ENCODE peak calls at places on chromosomes 7 and 10, in eight cellular contexts. One of them, this sample, is unnamed. For H3K4me1 and H3K9me3, the result is how much of the 10 kb centered on the place peaks cover.

GRCh38 chr10:89217057-89217990 is 10.2 kb upstream of the CH25H start:
- DNase-seq in mammary epithelial cell: peak
- DNase-seq in Karpas-422: peak
- DNase-seq in suprapubic skin: no peak
- DNase-seq in trophoblast cell: peak
- DNase-seq in neural progenitor cell: peak
- DNase-seq in lung: no peak
- DNase-seq in SK-N-SH: peak
- DNase-seq in this sample: peak

GRCh38 chr10:61903991-61904350 is 2.5 kb downstream of the ARID5B start:
- DNase-seq in mammary epithelial cell: no peak
- DNase-seq in Karpas-422: no peak
- DNase-seq in suprapubic skin: no peak
- DNase-seq in lung: no peak
- DNase-seq in neural progenitor cell: no peak
- DNase-seq in SK-N-SH: no peak
- DNase-seq in trophoblast cell: no peak
- DNase-seq in this sample: no peak

GRCh38 chr10:132839061-132839460 is 53.1 kb upstream of the NKX6-2 start:
- DNase-seq in neural progenitor cell: no peak
- DNase-seq in Karpas-422: no peak
- DNase-seq in lung: peak
- DNase-seq in mammary epithelial cell: no peak
- DNase-seq in suprapubic skin: peak
- DNase-seq in SK-N-SH: no peak
- DNase-seq in trophoblast cell: no peak
- DNase-seq in this sample: no peak

GRCh38 chr7:149823191-149823630 is 15.0 kb upstream of the ZNF862 start:
- DNase-seq in neural progenitor cell: no peak
- DNase-seq in trophoblast cell: no peak
- DNase-seq in lung: no peak
- DNase-seq in SK-N-SH: no peak
- DNase-seq in mammary epithelial cell: no peak
- DNase-seq in Karpas-422: no peak
- DNase-seq in suprapubic skin: no peak
- DNase-seq in this sample: no peak

GRCh38 chr10:29482591-29483421 is 152.0 kb downstream of the SVIL start:
- DNase-seq in Karpas-422: no peak
- DNase-seq in SK-N-SH: peak
- DNase-seq in suprapubic skin: no peak
- DNase-seq in neural progenitor cell: peak
- DNase-seq in trophoblast cell: no peak
- DNase-seq in mammary epithelial cell: no peak
- DNase-seq in lung: no peak
- DNase-seq in this sample: peak

GRCh38 chr7:99679400-99680191 is at the start of gene CYP3A5:
- DNase-seq in mammary epithelial cell: no peak
- DNase-seq in SK-N-SH: no peak
- DNase-seq in lung: no peak
- DNase-seq in Karpas-422: no peak
- DNase-seq in neural progenitor cell: no peak
- DNase-seq in suprapubic skin: peak
- DNase-seq in trophoblast cell: no peak
- DNase-seq in this sample: no peak

GRCh38 chr7:149885191-149886017 is 11.6 kb downstream of the ATP6V0E2 start:
- DNase-seq in trophoblast cell: peak
- DNase-seq in lung: no peak
- DNase-seq in Karpas-422: no peak
- DNase-seq in suprapubic skin: no peak
- DNase-seq in neural progenitor cell: peak
- DNase-seq in mammary epithelial cell: no peak
- DNase-seq in SK-N-SH: no peak
- DNase-seq in this sample: no peak

GRCh38 chr7:132654150-132654549 is 77.9 kb upstream of the PLXNA4 start:
- DNase-seq in mammary epithelial cell: no peak
- DNase-seq in trophoblast cell: no peak
- DNase-seq in neural progenitor cell: no peak
- DNase-seq in suprapubic skin: no peak
- DNase-seq in SK-N-SH: no peak
- DNase-seq in lung: no peak
- DNase-seq in Karpas-422: peak
- DNase-seq in this sample: no peak

GRCh38 chr10:63766766-63767505 is 245.7 kb downstream of the REEP3 start:
- DNase-seq in Karpas-422: no peak
- DNase-seq in neural progenitor cell: no peak
- DNase-seq in SK-N-SH: no peak
- DNase-seq in suprapubic skin: no peak
- DNase-seq in lung: no peak
- DNase-seq in mammary epithelial cell: peak
- DNase-seq in trophoblast cell: no peak
- DNase-seq in this sample: no peak

GRCh38 chr10:34916368-34916767 is 101.3 kb upstream of the PARD3 start:
- DNase-seq in mammary epithelial cell: peak
- DNase-seq in lung: no peak
- DNase-seq in trophoblast cell: peak
- DNase-seq in SK-N-SH: no peak
- DNase-seq in neural progenitor cell: no peak
- DNase-seq in suprapubic skin: no peak
- DNase-seq in Karpas-422: no peak
- DNase-seq in this sample: peak

GRCh38 chr7:130667593-130668257 is 823 bp downstream of the COPG2 start:
- DNase-seq in Karpas-422: no peak
- DNase-seq in mammary epithelial cell: no peak
- DNase-seq in suprapubic skin: peak
- DNase-seq in trophoblast cell: no peak
- DNase-seq in neural progenitor cell: no peak
- DNase-seq in SK-N-SH: peak
- DNase-seq in lung: no peak
- DNase-seq in this sample: no peak

GRCh38 chr10:60871215-60871614 is 72.8 kb downstream of the RHOBTB1 start:
- DNase-seq in neural progenitor cell: no peak
- DNase-seq in Karpas-422: no peak
- DNase-seq in SK-N-SH: no peak
- DNase-seq in trophoblast cell: no peak
- DNase-seq in lung: no peak
- DNase-seq in suprapubic skin: no peak
- DNase-seq in mammary epithelial cell: no peak
- DNase-seq in this sample: no peak

GRCh38 chr7:40697653-40698052 is 562.8 kb downstream of the SUGCT start:
- DNase-seq in Karpas-422: no peak
- DNase-seq in neural progenitor cell: no peak
- DNase-seq in SK-N-SH: no peak
- DNase-seq in suprapubic skin: no peak
- DNase-seq in mammary epithelial cell: peak
- DNase-seq in lung: no peak
- DNase-seq in trophoblast cell: no peak
- DNase-seq in this sample: no peak

GRCh38 chr10:132096223-132096622 is 30.5 kb downstream of the JAKMIP3 start:
- DNase-seq in neural progenitor cell: no peak
- DNase-seq in suprapubic skin: no peak
- DNase-seq in lung: no peak
- DNase-seq in Karpas-422: peak
- DNase-seq in SK-N-SH: no peak
- DNase-seq in mammary epithelial cell: peak
- DNase-seq in trophoblast cell: no peak
- DNase-seq in this sample: no peak

GRCh38 chr10:77513783-77514331 is 123.8 kb downstream of the KCNMA1 start:
- DNase-seq in neural progenitor cell: peak
- DNase-seq in lung: no peak
- DNase-seq in suprapubic skin: no peak
- DNase-seq in trophoblast cell: no peak
- DNase-seq in mammary epithelial cell: peak
- DNase-seq in SK-N-SH: peak
- DNase-seq in Karpas-422: no peak
- DNase-seq in this sample: peak

GRCh38 chr10:77512219-77512578 is 125.4 kb downstream of the KCNMA1 start:
- DNase-seq in mammary epithelial cell: no peak
- DNase-seq in SK-N-SH: no peak
- DNase-seq in trophoblast cell: no peak
- DNase-seq in suprapubic skin: no peak
- DNase-seq in neural progenitor cell: no peak
- DNase-seq in Karpas-422: no peak
- DNase-seq in lung: no peak
- DNase-seq in this sample: no peak

GRCh38 chr10:77511498-77512218 is 126.0 kb downstream of the KCNMA1 start:
- DNase-seq in lung: no peak
- DNase-seq in SK-N-SH: no peak
- DNase-seq in mammary epithelial cell: no peak
- DNase-seq in trophoblast cell: no peak
- DNase-seq in neural progenitor cell: peak
- DNase-seq in suprapubic skin: no peak
- DNase-seq in Karpas-422: no peak
- DNase-seq in this sample: no peak

GRCh38 chr10:77510695-77511094 is 126.9 kb downstream of the KCNMA1 start:
- DNase-seq in SK-N-SH: no peak
- DNase-seq in neural progenitor cell: no peak
- DNase-seq in suprapubic skin: no peak
- DNase-seq in mammary epithelial cell: no peak
- DNase-seq in lung: no peak
- DNase-seq in trophoblast cell: no peak
- DNase-seq in Karpas-422: no peak
- DNase-seq in this sample: no peak

DNA sequence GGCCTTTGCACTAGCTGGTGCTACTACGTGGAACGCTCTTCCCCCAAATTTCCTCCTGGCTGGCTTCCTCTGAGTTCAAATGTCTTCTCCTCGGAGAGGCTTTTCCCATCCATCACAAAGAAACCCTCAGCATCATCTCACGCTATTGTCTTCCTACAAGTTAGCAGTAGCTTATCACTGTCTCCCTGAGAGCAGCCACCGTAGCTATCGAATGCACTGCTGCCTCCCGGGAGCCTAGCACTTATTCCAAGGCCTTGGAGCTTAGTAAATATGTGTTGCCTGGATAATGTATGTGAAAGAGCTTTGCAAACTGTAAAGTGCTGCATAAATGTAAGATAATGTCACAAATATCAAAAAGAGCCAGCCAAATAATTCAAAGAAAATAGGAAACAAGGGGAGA is 124.4 kb downstream of the KCNMA1 start:
- DNase-seq in suprapubic skin: no peak
- DNase-seq in mammary epithelial cell: no peak
- DNase-seq in trophoblast cell: no peak
- DNase-seq in neural progenitor cell: no peak
- DNase-seq in SK-N-SH: no peak
- DNase-seq in Karpas-422: no peak
- DNase-seq in lung: no peak
- DNase-seq in this sample: no peak
- H3K27ac ChIP-seq in suprapubic skin: no peak
- H3K27ac ChIP-seq in mammary epithelial cell: peak
- H3K27ac ChIP-seq in trophoblast cell: peak
- H3K27ac ChIP-seq in neural progenitor cell: no peak
- H3K27ac ChIP-seq in SK-N-SH: peak
- H3K27ac ChIP-seq in Karpas-422: no peak
- H3K27ac ChIP-seq in lung: no peak
- H3K27ac ChIP-seq in this sample: no peak

GRCh38 chr7:134246761-134247160 is 70.0 kb downstream of the SLC35B4 start:
- DNase-seq in lung: no peak
- DNase-seq in SK-N-SH: no peak
- DNase-seq in trophoblast cell: no peak
- DNase-seq in suprapubic skin: no peak
- DNase-seq in neural progenitor cell: no peak
- DNase-seq in Karpas-422: no peak
- DNase-seq in mammary epithelial cell: no peak
- DNase-seq in this sample: no peak
- H3K4me1 ChIP-seq in lung: under half
- H3K4me1 ChIP-seq in SK-N-SH: under half
- H3K4me1 ChIP-seq in trophoblast cell: under half
- H3K4me1 ChIP-seq in suprapubic skin: under half
- H3K4me1 ChIP-seq in neural progenitor cell: under half
- H3K4me1 ChIP-seq in Karpas-422: under half
- H3K4me1 ChIP-seq in mammary epithelial cell: under half
- H3K4me1 ChIP-seq in this sample: under half

DNA sequence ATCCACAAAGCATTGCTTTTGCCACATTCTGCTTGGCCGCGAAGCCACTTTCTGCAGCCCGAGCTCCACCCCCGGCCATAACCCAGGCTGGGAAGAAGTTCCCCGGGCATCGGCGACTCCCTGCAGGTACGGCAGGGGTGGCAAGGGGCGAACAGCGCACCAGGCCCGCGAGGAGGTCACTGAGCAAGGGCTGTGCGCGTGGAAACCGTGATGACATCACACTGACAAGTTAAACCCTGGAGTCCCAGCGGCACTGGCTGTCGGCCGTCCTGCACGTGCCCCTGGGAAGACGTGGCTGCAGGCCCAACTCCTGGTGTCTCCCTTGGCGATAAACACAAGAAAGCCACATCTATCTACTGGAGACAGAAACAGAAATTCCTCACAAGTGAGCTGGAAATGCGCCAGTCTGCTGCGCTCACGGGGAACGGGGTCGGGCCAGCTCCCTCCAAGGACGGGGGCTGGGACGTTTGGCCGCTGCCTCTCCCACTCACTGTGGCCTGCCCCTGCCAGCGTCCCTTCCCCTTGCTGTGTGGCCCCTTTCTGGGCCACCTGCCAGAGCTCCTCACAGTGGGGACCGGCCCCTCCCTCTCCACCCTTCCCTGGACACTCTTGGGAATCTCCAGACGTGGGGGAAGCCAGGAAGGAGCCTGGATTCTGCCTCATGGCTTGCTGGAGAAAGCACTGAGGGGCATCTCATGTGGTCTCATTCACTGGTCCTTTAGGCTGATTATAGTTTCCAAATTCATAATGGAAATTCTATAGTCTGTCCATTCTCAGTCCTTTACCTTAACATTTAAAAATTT is 326.5 kb downstream of the DNAJB6 start:
- DNase-seq in trophoblast cell: no peak
- DNase-seq in mammary epithelial cell: no peak
- DNase-seq in neural progenitor cell: no peak
- DNase-seq in SK-N-SH: peak
- DNase-seq in Karpas-422: no peak
- DNase-seq in suprapubic skin: peak
- DNase-seq in lung: no peak
- DNase-seq in this sample: peak
- H3K9me3 ChIP-seq in trophoblast cell: under half
- H3K9me3 ChIP-seq in mammary epithelial cell: under half
- H3K9me3 ChIP-seq in neural progenitor cell: under half
- H3K9me3 ChIP-seq in SK-N-SH: under half
- H3K9me3 ChIP-seq in Karpas-422: under half
- H3K9me3 ChIP-seq in suprapubic skin: under half
- H3K9me3 ChIP-seq in lung: under half
- H3K9me3 ChIP-seq in this sample: under half

DNA sequence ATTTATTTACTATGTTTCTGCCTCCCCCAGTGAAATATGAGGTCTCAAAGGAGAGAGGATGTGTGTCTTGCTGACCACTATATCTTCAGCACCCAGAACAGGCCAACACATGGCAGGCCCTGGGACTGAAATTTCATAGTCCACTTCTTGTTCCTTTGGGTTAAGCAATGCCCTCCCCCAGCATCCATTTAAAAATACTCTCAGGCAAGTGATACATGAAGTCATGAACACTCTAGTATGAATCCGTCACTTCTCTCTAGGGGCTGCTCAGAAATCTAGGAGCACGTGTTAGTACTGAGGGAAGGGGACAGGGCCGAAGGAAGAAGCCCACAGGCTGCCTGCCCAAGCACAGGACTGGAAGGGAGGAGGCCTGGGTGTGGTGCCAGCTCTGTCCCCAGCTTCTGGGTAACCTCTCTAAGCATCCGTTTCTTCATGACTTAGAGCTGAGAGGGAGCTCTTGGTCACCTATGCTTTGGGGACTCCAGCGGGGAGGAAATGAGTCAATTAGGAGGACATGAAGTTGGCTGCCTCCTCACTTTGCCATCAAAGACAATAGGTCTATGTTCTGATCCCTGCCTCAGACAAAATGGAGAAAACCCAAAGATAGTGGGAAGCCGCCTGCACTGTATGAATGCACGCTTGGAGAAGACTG is 119.2 kb downstream of the KCNMA1 start:
- DNase-seq in lung: no peak
- DNase-seq in trophoblast cell: no peak
- DNase-seq in neural progenitor cell: no peak
- DNase-seq in SK-N-SH: no peak
- DNase-seq in suprapubic skin: no peak
- DNase-seq in Karpas-422: no peak
- DNase-seq in mammary epithelial cell: no peak
- DNase-seq in this sample: no peak
- H3K27ac ChIP-seq in lung: no peak
- H3K27ac ChIP-seq in trophoblast cell: no peak
- H3K27ac ChIP-seq in neural progenitor cell: no peak
- H3K27ac ChIP-seq in SK-N-SH: no peak
- H3K27ac ChIP-seq in suprapubic skin: no peak
- H3K27ac ChIP-seq in Karpas-422: no peak
- H3K27ac ChIP-seq in mammary epithelial cell: no peak
- H3K27ac ChIP-seq in this sample: no peak

This sample was measured in SJSA1.